ENCODE peak calls at places on chromosomes 3 and 15, in six cellular contexts. One of them, this sample, is unnamed.

GRCh38 chr3:137217733-137218132 is 259.9 kb downstream of the IL20RB start:
- DNase-seq in GM20000: no peak
- DNase-seq in endothelial cell: peak; percentile 40
- DNase-seq in MM.1S: no peak
- DNase-seq in progenitor cell of endocrine pancreas: no peak
- DNase-seq in SK-N-SH: peak; percentile 21
- DNase-seq in this sample: no peak

GRCh38 chr3:101036213-101036618 is 43.0 kb upstream of the ABI3BP start:
- DNase-seq in GM20000: no peak
- DNase-seq in endothelial cell: no peak
- DNase-seq in MM.1S: no peak
- DNase-seq in progenitor cell of endocrine pancreas: no peak
- DNase-seq in SK-N-SH: no peak
- DNase-seq in this sample: no peak

GRCh38 chr3:193711523-193711963 is 118.5 kb downstream of the OPA1 start:
- DNase-seq in GM20000: no peak
- DNase-seq in endothelial cell: no peak
- DNase-seq in MM.1S: no peak
- DNase-seq in progenitor cell of endocrine pancreas: no peak
- DNase-seq in SK-N-SH: no peak
- DNase-seq in this sample: no peak

GRCh38 chr15:72491768-72492167 is 17.6 kb downstream of the ARIH1 start:
- DNase-seq in GM20000: no peak
- DNase-seq in endothelial cell: no peak
- DNase-seq in MM.1S: no peak
- DNase-seq in progenitor cell of endocrine pancreas: no peak
- DNase-seq in SK-N-SH: no peak
- DNase-seq in this sample: no peak

GRCh38 chr15:100873029-100873677 is 6.5 kb upstream of the ALDH1A3 start:
- DNase-seq in GM20000: peak; percentile 83
- DNase-seq in endothelial cell: peak; percentile 68
- DNase-seq in MM.1S: peak; percentile 59
- DNase-seq in progenitor cell of endocrine pancreas: peak; percentile 37
- DNase-seq in SK-N-SH: peak; percentile 76
- DNase-seq in this sample: no peak

GRCh38 chr3:72664576-72664975 is 183.7 kb downstream of the SHQ1 start:
- DNase-seq in GM20000: no peak
- DNase-seq in endothelial cell: no peak
- DNase-seq in MM.1S: no peak
- DNase-seq in progenitor cell of endocrine pancreas: no peak
- DNase-seq in SK-N-SH: no peak
- DNase-seq in this sample: no peak

GRCh38 chr3:176939022-176939817 is 258.1 kb downstream of the TBL1XR1 start:
- DNase-seq in GM20000: peak; percentile 59
- DNase-seq in endothelial cell: peak; percentile 57
- DNase-seq in MM.1S: peak; percentile 84
- DNase-seq in progenitor cell of endocrine pancreas: peak; percentile 11
- DNase-seq in SK-N-SH: peak; percentile 68
- DNase-seq in this sample: no peak

GRCh38 chr3:66098436-66098835 is 59.7 kb upstream of the MAGI1 start:
- DNase-seq in GM20000: no peak
- DNase-seq in endothelial cell: no peak
- DNase-seq in MM.1S: no peak
- DNase-seq in progenitor cell of endocrine pancreas: no peak
- DNase-seq in SK-N-SH: no peak
- DNase-seq in this sample: no peak

GRCh38 chr3:59247402-59247841 is 197.6 kb upstream of the CFAP20DC start:
- DNase-seq in GM20000: peak; percentile 32
- DNase-seq in endothelial cell: no peak
- DNase-seq in MM.1S: no peak
- DNase-seq in progenitor cell of endocrine pancreas: no peak
- DNase-seq in SK-N-SH: no peak
- DNase-seq in this sample: no peak

GRCh38 chr15:36905908-36906307 is 194.4 kb downstream of the MEIS2 start:
- DNase-seq in GM20000: no peak
- DNase-seq in endothelial cell: no peak
- DNase-seq in MM.1S: no peak
- DNase-seq in progenitor cell of endocrine pancreas: no peak
- DNase-seq in SK-N-SH: no peak
- DNase-seq in this sample: no peak

GRCh38 chr3:128385080-128385832 is 81.4 kb downstream of the DNAJB8 start:
- DNase-seq in GM20000: no peak
- DNase-seq in endothelial cell: no peak
- DNase-seq in MM.1S: no peak
- DNase-seq in progenitor cell of endocrine pancreas: no peak
- DNase-seq in SK-N-SH: no peak
- DNase-seq in this sample: no peak

DNA sequence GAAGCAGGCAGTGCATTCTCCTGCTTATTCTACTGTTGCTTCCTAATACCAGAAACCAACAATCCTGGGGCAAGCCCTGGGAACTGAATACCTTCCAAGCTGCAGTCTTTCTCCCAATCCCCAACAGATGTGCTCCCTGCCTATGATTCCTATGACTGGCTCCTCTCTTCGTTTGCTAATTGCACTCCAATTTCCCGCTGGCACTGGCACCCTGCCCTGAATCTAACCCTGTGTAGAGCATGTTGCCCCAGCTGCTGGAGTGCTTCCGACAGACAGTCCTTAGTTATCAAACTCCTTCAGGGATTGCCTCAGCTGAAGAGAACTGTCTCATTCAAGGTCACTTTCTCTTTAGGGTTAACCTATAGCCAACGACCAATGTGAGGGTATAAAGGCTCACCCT is 214.1 kb downstream of the NECTIN3 start:
- DNase-seq in GM20000: no peak
- DNase-seq in endothelial cell: no peak
- DNase-seq in MM.1S: no peak
- DNase-seq in progenitor cell of endocrine pancreas: no peak
- DNase-seq in SK-N-SH: peak; percentile 3
- DNase-seq in this sample: no peak
- TF ChIP-seq CTCF in GM20000: no peak
- TF ChIP-seq CTCF in endothelial cell: no peak
- TF ChIP-seq CTCF in MM.1S: no peak
- TF ChIP-seq CTCF in progenitor cell of endocrine pancreas: no peak
- TF ChIP-seq CTCF in SK-N-SH: no peak
- TF ChIP-seq CTCF in this sample: no peak

GRCh38 chr3:98826126-98826525 is 63.0 kb downstream of the ST3GAL6 start:
- DNase-seq in GM20000: no peak
- DNase-seq in endothelial cell: no peak
- DNase-seq in MM.1S: no peak
- DNase-seq in progenitor cell of endocrine pancreas: no peak
- DNase-seq in SK-N-SH: no peak
- DNase-seq in this sample: no peak

GRCh38 chr3:98827221-98827620 is 64.1 kb downstream of the ST3GAL6 start:
- DNase-seq in GM20000: no peak
- DNase-seq in endothelial cell: no peak
- DNase-seq in MM.1S: no peak
- DNase-seq in progenitor cell of endocrine pancreas: no peak
- DNase-seq in SK-N-SH: no peak
- DNase-seq in this sample: no peak

GRCh38 chr3:98824256-98824655 is 61.1 kb downstream of the ST3GAL6 start:
- DNase-seq in GM20000: no peak
- DNase-seq in endothelial cell: no peak
- DNase-seq in MM.1S: no peak
- DNase-seq in progenitor cell of endocrine pancreas: no peak
- DNase-seq in SK-N-SH: no peak
- DNase-seq in this sample: no peak

GRCh38 chr3:98823791-98824190 is 60.7 kb downstream of the ST3GAL6 start:
- DNase-seq in GM20000: no peak
- DNase-seq in endothelial cell: no peak
- DNase-seq in MM.1S: no peak
- DNase-seq in progenitor cell of endocrine pancreas: no peak
- DNase-seq in SK-N-SH: no peak
- DNase-seq in this sample: no peak

DNA sequence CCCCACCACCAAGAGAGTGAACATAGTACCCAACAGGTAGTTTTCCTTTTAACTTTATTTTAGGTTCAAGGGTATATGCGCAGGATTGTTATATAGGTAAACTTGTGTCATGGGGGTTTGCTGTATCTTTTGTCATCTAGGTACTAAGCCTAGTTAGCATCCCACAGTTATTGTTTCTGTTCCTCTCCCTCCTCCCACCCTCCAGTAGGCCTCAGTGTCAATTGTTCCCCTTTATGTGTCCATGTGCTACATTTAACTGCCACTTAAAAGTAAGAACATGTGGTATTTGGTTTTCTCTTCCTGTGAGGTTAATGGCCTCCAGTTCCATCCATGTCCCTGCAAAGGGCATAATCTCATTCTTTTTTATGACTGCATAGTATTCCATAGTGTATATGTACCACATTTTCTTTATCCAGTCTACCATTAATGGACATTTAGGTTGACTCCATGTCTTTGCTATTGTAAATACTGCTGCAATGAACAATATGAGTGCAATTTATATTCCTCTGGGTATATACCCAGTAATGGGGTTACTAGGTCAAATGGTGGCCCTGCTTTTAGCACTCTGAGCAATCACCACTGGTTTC is 66.2 kb downstream of the ST3GAL6 start:
- DNase-seq in GM20000: no peak
- DNase-seq in endothelial cell: no peak
- DNase-seq in MM.1S: no peak
- DNase-seq in progenitor cell of endocrine pancreas: no peak
- DNase-seq in SK-N-SH: no peak
- DNase-seq in this sample: no peak
- TF ChIP-seq CTCF in GM20000: no peak
- TF ChIP-seq CTCF in endothelial cell: no peak
- TF ChIP-seq CTCF in MM.1S: no peak
- TF ChIP-seq CTCF in progenitor cell of endocrine pancreas: no peak
- TF ChIP-seq CTCF in SK-N-SH: no peak
- TF ChIP-seq CTCF in this sample: no peak

GRCh38 chr3:195061756-195062655 is 209.0 kb downstream of the XXYLT1 start:
- DNase-seq in GM20000: no peak
- DNase-seq in endothelial cell: no peak
- DNase-seq in MM.1S: no peak
- DNase-seq in progenitor cell of endocrine pancreas: no peak
- DNase-seq in SK-N-SH: no peak
- DNase-seq in this sample: no peak

GRCh38 chr3:195064300-195064931 is 206.5 kb downstream of the XXYLT1 start:
- DNase-seq in GM20000: no peak
- DNase-seq in endothelial cell: no peak
- DNase-seq in MM.1S: peak; percentile 67
- DNase-seq in progenitor cell of endocrine pancreas: no peak
- DNase-seq in SK-N-SH: no peak
- DNase-seq in this sample: no peak

GRCh38 chr3:195065142-195065863 is 205.7 kb downstream of the XXYLT1 start:
- DNase-seq in GM20000: no peak
- DNase-seq in endothelial cell: no peak
- DNase-seq in MM.1S: no peak
- DNase-seq in progenitor cell of endocrine pancreas: no peak
- DNase-seq in SK-N-SH: no peak
- DNase-seq in this sample: no peak

GRCh38 chr3:195062866-195063540 is 208.0 kb downstream of the XXYLT1 start:
- DNase-seq in GM20000: no peak
- DNase-seq in endothelial cell: no peak
- DNase-seq in MM.1S: no peak
- DNase-seq in progenitor cell of endocrine pancreas: no peak
- DNase-seq in SK-N-SH: no peak
- DNase-seq in this sample: no peak

GRCh38 chr3:195063596-195064193 is 207.3 kb downstream of the XXYLT1 start:
- DNase-seq in GM20000: no peak
- DNase-seq in endothelial cell: no peak
- DNase-seq in MM.1S: no peak
- DNase-seq in progenitor cell of endocrine pancreas: no peak
- DNase-seq in SK-N-SH: no peak
- DNase-seq in this sample: no peak
- TF ChIP-seq CTCF in GM20000: no peak
- TF ChIP-seq CTCF in endothelial cell: no peak
- TF ChIP-seq CTCF in MM.1S: no peak
- TF ChIP-seq CTCF in progenitor cell of endocrine pancreas: no peak
- TF ChIP-seq CTCF in SK-N-SH: no peak
- TF ChIP-seq CTCF in this sample: no peak

DNA sequence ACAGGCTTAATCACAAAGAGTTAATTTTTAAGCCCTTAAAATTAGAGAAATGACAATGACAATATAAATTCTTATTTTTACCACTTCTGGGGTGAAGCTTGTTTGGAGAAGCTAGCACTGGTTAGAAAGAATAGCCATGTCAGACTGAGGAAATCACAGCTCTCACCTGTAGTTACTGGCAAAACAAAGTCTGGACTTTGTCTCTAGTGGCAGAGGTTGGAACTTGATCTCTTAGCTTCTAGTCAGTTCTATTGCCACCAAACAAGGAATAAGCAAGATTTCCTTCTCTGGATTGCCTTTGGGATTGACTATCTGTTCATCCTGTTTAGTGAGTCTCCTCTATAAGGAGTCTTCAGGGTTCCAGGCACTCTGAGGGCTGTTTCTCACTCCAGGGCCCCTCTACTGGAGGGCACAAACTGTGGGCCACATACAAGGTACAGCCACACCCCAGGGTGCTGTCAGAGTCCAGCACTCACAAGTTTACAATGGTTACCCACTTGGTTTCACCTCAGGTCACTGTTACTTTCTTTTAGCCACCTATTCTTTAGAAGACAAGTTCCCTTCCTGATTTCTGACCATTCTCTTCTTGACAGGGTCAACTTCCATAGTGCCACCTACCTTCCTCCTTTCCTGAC is 426.6 kb upstream of the THBS1 start:
- DNase-seq in GM20000: no peak
- DNase-seq in endothelial cell: no peak
- DNase-seq in MM.1S: no peak
- DNase-seq in progenitor cell of endocrine pancreas: no peak
- DNase-seq in SK-N-SH: no peak
- DNase-seq in this sample: no peak
- TF ChIP-seq CTCF in GM20000: no peak
- TF ChIP-seq CTCF in endothelial cell: peak; percentile 26
- TF ChIP-seq CTCF in MM.1S: no peak
- TF ChIP-seq CTCF in progenitor cell of endocrine pancreas: peak; percentile 50
- TF ChIP-seq CTCF in SK-N-SH: peak; percentile 32
- TF ChIP-seq CTCF in this sample: peak; percentile 56

GRCh38 chr3:190594171-190594570 is 80.3 kb downstream of the IL1RAP start:
- DNase-seq in GM20000: no peak
- DNase-seq in endothelial cell: no peak
- DNase-seq in MM.1S: no peak
- DNase-seq in progenitor cell of endocrine pancreas: no peak
- DNase-seq in SK-N-SH: no peak
- DNase-seq in this sample: no peak
- TF ChIP-seq CTCF in GM20000: no peak
- TF ChIP-seq CTCF in endothelial cell: no peak
- TF ChIP-seq CTCF in MM.1S: no peak
- TF ChIP-seq CTCF in progenitor cell of endocrine pancreas: no peak
- TF ChIP-seq CTCF in SK-N-SH: no peak
- TF ChIP-seq CTCF in this sample: no peak

DNA sequence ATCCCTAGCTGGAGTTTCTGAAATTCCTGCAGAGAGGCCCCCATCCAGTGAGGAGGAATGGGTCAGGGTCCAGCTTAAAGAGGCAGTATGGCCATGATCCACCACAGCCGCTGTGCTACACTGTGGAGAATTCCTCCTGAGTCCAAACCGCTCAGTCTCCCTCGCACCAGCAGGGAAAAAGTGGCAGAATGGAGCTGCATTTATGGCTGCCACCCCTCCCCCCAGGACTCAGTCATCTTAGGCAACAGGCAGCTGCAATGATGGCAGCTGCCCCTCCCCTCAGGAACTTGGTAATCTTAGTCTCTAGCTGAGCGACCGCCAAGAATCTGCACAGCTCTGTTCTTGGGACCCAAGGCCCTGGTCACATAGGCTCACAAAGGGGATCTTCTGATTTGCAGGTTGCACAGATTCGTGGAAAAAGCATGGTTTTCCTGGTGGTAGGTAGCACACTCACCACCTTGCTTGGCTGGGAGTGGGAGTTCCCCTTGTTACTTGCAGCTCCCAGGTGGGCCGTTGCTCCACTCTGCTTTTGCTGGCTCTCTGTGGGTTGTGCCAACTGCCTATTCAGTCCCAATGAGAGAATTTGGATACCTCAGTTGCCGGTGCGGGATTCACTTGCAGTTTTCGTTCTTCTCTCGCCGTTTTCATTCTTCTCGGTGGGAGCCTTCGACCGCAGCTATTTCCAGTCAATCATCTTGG is 204.1 kb downstream of the STXBP5L start:
- DNase-seq in GM20000: no peak
- DNase-seq in endothelial cell: no peak
- DNase-seq in MM.1S: no peak
- DNase-seq in progenitor cell of endocrine pancreas: no peak
- DNase-seq in SK-N-SH: no peak
- DNase-seq in this sample: no peak
- TF ChIP-seq CTCF in GM20000: no peak
- TF ChIP-seq CTCF in endothelial cell: no peak
- TF ChIP-seq CTCF in MM.1S: no peak
- TF ChIP-seq CTCF in progenitor cell of endocrine pancreas: no peak
- TF ChIP-seq CTCF in SK-N-SH: no peak
- TF ChIP-seq CTCF in this sample: no peak